ENCODE peak calls at places on chromosome 19, in five cellular contexts. B is H54; D is endothelial cell; E is stimulated activated CD8-positive, alpha-beta memory T cell treated with anti-CD3 and anti-CD28 coated beads, Interleukin-7, amount 100 ng/mL, for 1 hour; O is ovary. G is an unnamed sample.

GRCh38 chr19:1855828-1856255 is 7.5 kb downstream of the KLF16 start:
- DNase-seq in B (no peak), D (no peak), E (no peak), O (no peak), G (no peak)

GRCh38 chr19:33404506-33404905 is 31.0 kb downstream of the CEBPG start:
- DNase-seq in B (no peak), D (no peak), E (no peak), O (no peak), G (peak)

GRCh38 chr19:18117692-18118378 is 20.3 kb downstream of the MAST3 start:
- DNase-seq in B (peak), D (peak), E (peak), O (peak), G (peak)

GRCh38 chr19:50465986-50466771 is 10.1 kb upstream of the EMC10 start:
- DNase-seq in B (no peak), D (no peak), E (no peak), O (no peak), G (no peak)

GRCh38 chr19:9945319-9945966 is 9.1 kb upstream of the OLFM2 start:
- DNase-seq in B (peak), D (no peak), E (no peak), O (peak), G (peak)

GRCh38 chr19:5844456-5845433 is 5.2 kb upstream of the FUT6 start:
- DNase-seq in B (no peak), D (no peak), E (no peak), O (no peak), G (no peak)

GRCh38 chr19:46481187-46481586 is 9.8 kb upstream of the PNMA8A start:
- DNase-seq in B (no peak), D (no peak), E (no peak), O (no peak), G (peak)

GRCh38 chr19:3270908-3271307 is 46.4 kb downstream of the CELF5 start:
- DNase-seq in B (peak), D (peak), E (no peak), O (no peak), G (no peak)

GRCh38 chr19:17686592-17687042 is 1.5 kb downstream of the UNC13A start:
- DNase-seq in B (peak), D (peak), E (no peak), O (no peak), G (no peak)

GRCh38 chr19:46497773-46498172 is 2.1 kb upstream of the PNMA8B start:
- DNase-seq in B (no peak), D (no peak), E (no peak), O (no peak), G (no peak)

GRCh38 chr19:48724796-48725753 is 5.5 kb upstream of the MAMSTR start:
- DNase-seq in B (peak), D (peak), E (no peak), O (peak), G (peak)

GRCh38 chr19:1453525-1454371 is 3.8 kb downstream of the APC2 start:
- DNase-seq in B (peak), D (no peak), E (no peak), O (no peak), G (no peak)

GRCh38 chr19:45251452-45252354 is 632 bp downstream of the MARK4 start:
- DNase-seq in B (no peak), D (peak), E (no peak), O (peak), G (no peak)

GRCh38 chr19:47711652-47712239 is 1.5 kb upstream of the EHD2 start:
- DNase-seq in B (no peak), D (no peak), E (no peak), O (no peak), G (no peak)

GRCh38 chr19:37955986-37956385 is 49.0 kb downstream of the SIPA1L3 start:
- DNase-seq in B (no peak), D (no peak), E (no peak), O (no peak), G (no peak)

GRCh38 chr19:18135712-18136584 is 17.0 kb upstream of the PIK3R2 start:
- DNase-seq in B (no peak), D (no peak), E (no peak), O (no peak), G (no peak)

GRCh38 chr19:7500811-7501450 is 12.1 kb upstream of the PEX11G start:
- DNase-seq in B (no peak), D (peak), E (no peak), O (peak), G (no peak)

GRCh38 chr19:46069841-46070341 is 29.1 kb upstream of the IGFL4 start:
- DNase-seq in B (no peak), D (no peak), E (no peak), O (no peak), G (no peak)

GRCh38 chr19:58455306-58455705 is 3.9 kb downstream of the ZNF324B start:
- DNase-seq in B (no peak), D (no peak), E (no peak), O (no peak), G (no peak)

GRCh38 chr19:6412111-6412999 is 12.3 kb downstream of the KHSRP start:
- DNase-seq in B (peak), D (peak), E (peak), O (peak), G (peak)

GRCh38 chr19:8004723-8005513 is 523 bp downstream of the ELAVL1 start:
- DNase-seq in B (no peak), D (peak), E (no peak), O (peak), G (no peak)

GRCh38 chr19:18392417-18392816 is 5.0 kb downstream of the LRRC25 start:
- DNase-seq in B (peak), D (no peak), E (no peak), O (peak), G (peak)

G was measured in sigmoid colon.